ENCODE peak calls at places on chromosomes 11 and 22, in seven cellular contexts. H, Y, U, E, K, S and P are unnamed samples.

GRCh38 chr22:50361222-50361621 is 18.1 kb downstream of the PPP6R2 start:
- DNase-seq in U (no peak), E (no peak), H (no peak), Y (no peak), S (no peak), K (no peak), P (no peak)

GRCh38 chr22:31342389-31343125 is 3.6 kb downstream of the PATZ1 start:
- DNase-seq in U (no peak), E (no peak), H (no peak), K (no peak), S (no peak), Y (no peak), P (no peak)

GRCh38 chr11:36041988-36042606 is 98.2 kb downstream of the LDLRAD3 start:
- DNase-seq in H (no peak), K (no peak), Y (no peak), S (no peak), E (no peak), U (no peak), P (no peak)

GRCh38 chr22:49892226-49892899 is 25.9 kb downstream of the ALG12 start:
- DNase-seq in E (no peak), S (no peak), U (no peak), H (peak), K (no peak), Y (no peak), P (no peak)

GRCh38 chr11:124536520-124536919 is 6.9 kb downstream of the OR8B12 start:
- DNase-seq in U (no peak), K (peak), E (no peak), S (no peak), H (peak), Y (peak), P (no peak)

GRCh38 chr11:101706541-101706940 is 122.7 kb upstream of the TRPC6 start:
- DNase-seq in S (no peak), Y (no peak), H (no peak), E (no peak), K (no peak), U (no peak), P (no peak)

GRCh38 chr11:121099885-121100284 is 1.2 kb upstream of the TECTA start:
- DNase-seq in E (no peak), Y (no peak), H (no peak), S (no peak), K (no peak), U (no peak), P (no peak)

GRCh38 chr11:64132982-64133705 is 32.8 kb downstream of the MACROD1 start:
- DNase-seq in Y (no peak), S (no peak), U (no peak), K (no peak), H (no peak), E (no peak), P (no peak)

GRCh38 chr11:58495906-58496305 is 12.0 kb downstream of the OR5B21 start:
- DNase-seq in E (no peak), U (no peak), H (no peak), K (no peak), S (no peak), Y (no peak), P (no peak)

GRCh38 chr11:106789406-106789805 is 228.9 kb downstream of the GUCY1A2 start:
- DNase-seq in H (no peak), E (no peak), S (no peak), U (no peak), Y (no peak), K (no peak), P (no peak)

GRCh38 chr11:16572946-16573345 is 165.5 kb upstream of the C11orf58 start:
- DNase-seq in Y (no peak), U (no peak), H (no peak), S (no peak), K (no peak), E (no peak), P (no peak)

GRCh38 chr11:10599388-10600175 is 31.1 kb upstream of the LYVE1 start:
- DNase-seq in Y (no peak), E (no peak), K (no peak), S (no peak), U (no peak), H (no peak), P (no peak)

GRCh38 chr11:79046365-79046764 is 394.5 kb downstream of the TENM4 start:
- DNase-seq in U (no peak), S (no peak), E (no peak), K (no peak), H (no peak), Y (no peak), P (no peak)

GRCh38 chr22:37930952-37931440 is 22.4 kb downstream of the C22orf23 start:
- DNase-seq in S (no peak), K (no peak), U (no peak), Y (no peak), H (no peak), E (no peak), P (no peak)

GRCh38 chr11:69245491-69246345 is 48.2 kb upstream of the MYEOV start:
- DNase-seq in K (peak), U (no peak), S (no peak), E (no peak), Y (no peak), H (no peak), P (no peak)

GRCh38 chr11:132158091-132158490 is 787.7 kb downstream of the NTM start:
- DNase-seq in S (peak), E (no peak), H (no peak), U (no peak), Y (peak), K (peak), P (no peak)

GRCh38 chr11:1368966-1369365 is 20.8 kb upstream of the BRSK2 start:
- DNase-seq in E (no peak), U (no peak), H (peak), Y (no peak), S (no peak), K (no peak), P (no peak)

GRCh38 chr11:114262681-114263509 is 33.3 kb upstream of the NNMT start:
- DNase-seq in K (peak), E (no peak), Y (peak), H (peak), U (no peak), S (peak), P (no peak)

GRCh38 chr22:47656806-47657205 is 894.4 kb downstream of the TBC1D22A start:
- DNase-seq in E (no peak), K (no peak), U (no peak), S (no peak), Y (no peak), H (no peak), P (no peak)

GRCh38 chr22:45994516-45995404 is 17.8 kb upstream of the WNT7B start:
- DNase-seq in S (peak), U (no peak), E (peak), K (peak), Y (peak), H (peak), P (peak)

GRCh38 chr11:34632105-34632780 is 11.3 kb downstream of the EHF start:
- DNase-seq in U (no peak), E (no peak), H (no peak), S (peak), Y (no peak), K (peak), P (no peak)

GRCh38 chr11:74592063-74592440 is 330 bp upstream of the POLD3 start:
- DNase-seq in K (no peak), U (no peak), H (no peak), S (no peak), E (no peak), Y (no peak), P (no peak)

GRCh38 chr11:6298605-6299004 is 21.7 kb downstream of the CAVIN3 start:
- DNase-seq in H (peak), K (peak), Y (peak), U (no peak), S (no peak), E (no peak), P (no peak)